ENCODE peak calls at places on chromosomes 6 and 20, in ten cellular contexts. T is GM12865; V is heart right ventricle; I is astrocyte; B is lower leg skin; U is mammary epithelial cell; E is CD8-positive, alpha-beta memory T cell; S is lower lobe of right lung; J is A549; Z is tibial nerve. H is an unnamed sample.

GRCh38 chr6:132812756-132813172 is 1.6 kb upstream of the RPS12 start:
- DNase-seq in I (peak; percentile 25), B (no peak), T (no peak), Z (no peak), U (no peak), E (no peak), J (no peak), S (no peak), V (no peak), H (no peak)

GRCh38 chr6:126698732-126699240 is 358.9 kb downstream of the CENPW start:
- DNase-seq in E (no peak), I (no peak), V (no peak), T (no peak), B (no peak), U (no peak), Z (no peak), S (no peak), J (no peak), H (no peak)

GRCh38 chr20:20955837-20956236 is 150.3 kb downstream of the LINC00237 start:
- DNase-seq in V (no peak), S (no peak), E (no peak), B (no peak), J (no peak), I (no peak), T (no peak), Z (no peak), U (no peak), H (no peak)

GRCh38 chr6:154594474-154595198 is 84.2 kb upstream of the CNKSR3 start:
- DNase-seq in B (no peak), U (no peak), Z (no peak), S (no peak), T (no peak), I (no peak), V (no peak), J (no peak), E (no peak), H (no peak)

GRCh38 chr20:19935842-19936241 is 81.3 kb upstream of the NAA20 start:
- DNase-seq in I (no peak), T (no peak), E (no peak), J (no peak), Z (no peak), S (peak; percentile 65), V (no peak), U (peak; percentile 82), B (peak; percentile 91), H (no peak)

GRCh38 chr20:23296841-23297701 is 53.5 kb upstream of the NXT1 start:
- DNase-seq in E (no peak), T (no peak), S (no peak), J (no peak), Z (peak; percentile 34), U (no peak), B (peak; percentile 85), I (no peak), V (no peak), H (no peak)

GRCh38 chr6:162814417-162814988 is 86.7 kb downstream of the PACRG start:
- DNase-seq in I (no peak), B (no peak), E (no peak), Z (no peak), V (no peak), S (no peak), U (no peak), T (no peak), J (no peak), H (no peak)

GRCh38 chr6:105357147-105357546 is 45.7 kb downstream of the PREP start:
- DNase-seq in J (no peak), Z (no peak), I (no peak), B (no peak), E (no peak), U (no peak), S (no peak), T (no peak), V (no peak), H (no peak)

GRCh38 chr20:22805219-22805618 is 220.8 kb upstream of the FOXA2 start:
- DNase-seq in S (no peak), U (peak; percentile 89), T (no peak), B (peak; percentile 67), Z (no peak), V (peak; percentile 54), E (no peak), J (peak; percentile 33), I (peak; percentile 82), H (no peak)

GRCh38 chr6:134414793-134415192 is 96.9 kb upstream of the SGK1 start:
- DNase-seq in T (no peak), V (peak; percentile 32), E (no peak), I (no peak), U (no peak), Z (no peak), B (no peak), S (no peak), J (no peak), H (no peak)

DNA sequence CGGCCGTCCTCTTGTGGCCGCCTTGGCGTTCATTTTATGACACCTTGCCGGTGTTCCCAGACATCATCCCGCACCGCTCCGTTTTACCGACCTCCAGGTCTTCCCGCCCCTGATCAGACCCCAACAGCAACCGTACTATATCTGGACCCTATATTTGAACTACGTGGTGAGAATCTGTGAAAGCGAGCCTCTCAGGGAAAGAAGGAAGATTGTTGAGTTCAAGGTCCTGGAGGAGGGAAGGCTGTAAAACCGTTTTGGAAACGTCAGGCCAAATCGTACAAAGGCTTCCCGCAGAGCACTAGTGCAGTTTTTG is 1.4 kb upstream of the CNR1 start:
- DNase-seq in E (no peak), B (no peak), U (no peak), I (no peak), Z (no peak), V (no peak), J (no peak), S (no peak), T (no peak), H (no peak)
- H3K4me3 ChIP-seq in E (no peak overlapping the region), B (no peak overlapping the region), U (no peak overlapping the region), I (peak overlapping the region; percentile 59), Z (peak overlapping the region; percentile 36), V (peak overlapping the region; percentile 60), J (no peak overlapping the region), S (peak overlapping the region; percentile 65), T (peak overlapping the region; percentile 88), H (no peak overlapping the region)

DNA sequence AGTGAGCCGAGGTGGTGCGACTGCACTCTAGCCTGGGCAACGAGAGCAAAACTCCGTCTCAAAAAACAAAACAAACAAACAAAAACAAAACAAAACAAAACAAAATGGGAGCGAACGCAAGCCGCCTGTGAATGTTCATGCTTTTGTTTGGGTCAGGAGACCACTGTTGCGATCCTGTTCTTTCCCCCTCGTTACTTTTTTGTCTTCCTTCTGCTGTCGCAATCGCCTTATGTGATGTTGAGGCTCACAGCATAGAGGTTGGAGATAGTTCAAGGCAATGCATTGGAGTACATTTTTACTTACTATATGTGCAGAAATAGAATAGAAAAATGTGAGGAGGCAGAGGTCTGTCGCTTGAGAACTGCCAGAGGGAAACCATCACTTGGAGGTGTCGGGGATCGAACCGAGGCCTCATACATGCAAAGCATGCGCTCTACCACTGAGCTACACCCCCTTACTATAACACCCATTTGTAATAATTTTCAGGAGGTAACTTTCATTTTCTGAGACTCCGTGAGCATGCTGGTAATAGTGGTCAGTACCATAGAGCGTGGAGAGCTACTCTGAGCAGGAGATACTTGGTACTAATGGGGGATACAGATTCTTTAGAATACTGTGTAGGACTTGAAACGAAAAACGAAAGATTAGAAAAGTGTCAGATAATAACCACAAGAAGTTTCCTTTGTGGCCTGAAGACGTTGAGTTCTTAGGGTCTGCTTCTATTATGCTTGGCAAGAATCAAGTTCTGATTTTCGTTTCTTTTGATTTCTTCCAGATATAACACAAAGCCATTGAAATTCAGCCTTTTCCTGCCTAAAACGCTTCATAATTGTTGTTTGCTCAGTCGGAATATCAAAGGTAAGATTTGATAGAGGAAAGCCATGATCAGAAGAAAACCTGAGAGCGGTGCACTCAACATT is 121.1 kb downstream of the TRIM27 start:
- DNase-seq in E (no peak), S (no peak), V (no peak), U (peak; percentile 82), B (no peak), I (peak; percentile 45), Z (no peak), T (peak; percentile 82), J (no peak), H (no peak)
- H3K4me3 ChIP-seq in E (peak overlapping the region; percentile 29), S (no peak overlapping the region), V (no peak overlapping the region), U (peak overlapping the region; percentile 25), B (no peak overlapping the region), I (no peak overlapping the region), Z (no peak overlapping the region), T (no peak overlapping the region), J (peak overlapping the region; percentile 53), H (no peak overlapping the region)

GRCh38 chr20:10622657-10623418 is 51.0 kb downstream of the JAG1 start:
- DNase-seq in Z (peak; percentile 63), E (no peak), J (no peak), V (peak; percentile 66), I (peak; percentile 89), S (no peak), T (no peak), U (peak; percentile 40), B (peak; percentile 90), H (no peak)
- H3K4me3 ChIP-seq in Z (peak overlapping the region; percentile 2), E (no peak overlapping the region), J (no peak overlapping the region), V (peak overlapping the region; percentile 32), I (peak overlapping the region; percentile 37), S (no peak overlapping the region), T (no peak overlapping the region), U (no peak overlapping the region), B (no peak overlapping the region), H (no peak overlapping the region)

GRCh38 chr20:44582321-44583025 is at the start of gene PKIG:
- DNase-seq in J (no peak), E (no peak), B (no peak), V (peak; percentile 85), T (peak; percentile 51), S (no peak), I (peak; percentile 88), Z (peak; percentile 36), U (peak; percentile 45), H (no peak)

GRCh38 chr20:44583179-44583578 is 800 bp downstream of the PKIG start:
- DNase-seq in B (no peak), V (no peak), I (no peak), U (no peak), J (no peak), S (no peak), Z (no peak), E (no peak), T (no peak), H (no peak)

GRCh38 chr20:44586289-44586911 is 4.0 kb downstream of the PKIG start:
- DNase-seq in B (no peak), V (no peak), I (peak; percentile 10), S (no peak), J (no peak), Z (no peak), U (no peak), T (peak; percentile 93), E (no peak), H (no peak)

GRCh38 chr20:44585042-44585968 is 2.9 kb downstream of the PKIG start:
- DNase-seq in V (no peak), J (no peak), S (no peak), B (no peak), T (peak; percentile 73), Z (no peak), E (no peak), I (no peak), U (no peak), H (no peak)

DNA sequence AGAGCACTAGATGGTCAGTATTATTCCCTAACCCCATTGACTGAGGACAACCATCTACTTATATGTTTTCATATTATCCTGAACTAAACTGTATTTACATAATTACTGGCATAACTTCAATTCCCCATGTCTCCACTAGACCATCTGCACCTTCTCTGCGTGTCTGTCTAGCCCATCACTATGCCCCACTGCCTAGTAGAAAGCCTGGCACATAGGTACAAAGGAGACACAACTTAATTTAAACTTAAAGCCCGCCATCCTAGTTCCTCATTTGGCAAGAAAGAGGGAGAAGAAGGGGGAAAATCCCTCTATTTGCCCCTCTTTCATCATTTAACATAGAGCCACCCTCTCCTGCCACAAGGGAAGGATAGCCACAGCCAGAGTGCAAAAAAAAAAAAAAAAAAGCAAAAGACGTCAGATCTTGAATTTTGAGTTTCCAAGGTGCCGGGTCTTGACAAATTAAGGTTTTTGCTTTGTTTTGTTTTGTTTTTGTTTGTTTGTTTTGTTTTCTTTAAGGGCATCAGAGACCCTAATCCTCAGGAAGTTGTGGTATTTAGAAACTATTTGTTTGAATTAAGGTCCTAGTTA is 1.8 kb downstream of the PKIG start:
- DNase-seq in I (no peak), T (no peak), B (no peak), U (no peak), J (no peak), V (no peak), Z (no peak), S (no peak), E (no peak), H (no peak)
- H3K4me3 ChIP-seq in I (no peak overlapping the region), T (peak overlapping the region; percentile 43), B (no peak overlapping the region), U (no peak overlapping the region), J (no peak overlapping the region), V (peak overlapping the region; percentile 65), Z (no peak overlapping the region), S (peak overlapping the region; percentile 53), E (no peak overlapping the region), H (no peak overlapping the region)

H was measured in CD8-positive, alpha-beta T cell.